ENCODE peak calls at places on chromosomes 16 and 17, in ten cellular contexts. C is CD4-positive, alpha-beta memory T cell; V is RWPE1; O is NCI-H2081; L is endothelial cell of umbilical vein; F is T-helper 17 cell; Z is NCI-H1105; S is anterior cingulate cortex; Q is stimulated activated CD4-positive, alpha-beta T cell treated with anti-CD3 and anti-CD28 coated beads, TNF-alpha, amount 100 ng/mL, for 48 hours; X is memory B cell. A is an unnamed sample.
A peak's percentile ranks its signal among the peaks of the same experiment; 100 is the strongest.

GRCh38 chr17:55265434-55266021 is 768 bp downstream of the HLF start:
- DNase-seq in O (no peak), X (no peak), Z (no peak), V (no peak), C (peak; percentile 20), L (no peak), Q (no peak), S (no peak), F (peak; percentile 10), A (no peak)

GRCh38 chr17:38440614-38441397 is 12.5 kb downstream of the ARHGAP23 start:
- DNase-seq in V (no peak), Q (no peak), F (no peak), S (no peak), L (no peak), X (no peak), C (no peak), O (no peak), Z (no peak), A (no peak)

GRCh38 chr17:31564883-31565297 is 173.4 kb downstream of the RAB11FIP4 start:
- DNase-seq in Z (no peak), C (no peak), L (no peak), Q (no peak), X (no peak), V (no peak), S (no peak), F (no peak), O (no peak), A (no peak)

GRCh38 chr17:81189670-81190530 is 23.9 kb upstream of the AATK start:
- DNase-seq in S (peak; percentile 4), V (no peak), F (no peak), X (no peak), C (no peak), O (no peak), Z (no peak), Q (no peak), L (no peak), A (no peak)

GRCh38 chr17:40608061-40608581 is 39.5 kb downstream of the SMARCE1 start:
- DNase-seq in C (peak; percentile 82), F (peak; percentile 34), Q (no peak), Z (no peak), L (no peak), O (no peak), X (no peak), S (no peak), V (no peak), A (no peak)

GRCh38 chr17:37339321-37339720 is 36.5 kb upstream of the C17orf78 start:
- DNase-seq in X (no peak), C (no peak), V (no peak), O (no peak), Q (no peak), F (no peak), L (peak; percentile 17), Z (no peak), S (no peak), A (no peak)

GRCh38 chr17:40373324-40373723 is 8.8 kb upstream of the GJD3 start:
- DNase-seq in S (no peak), V (no peak), O (no peak), F (no peak), L (no peak), Q (no peak), C (no peak), X (no peak), Z (no peak), A (no peak)

GRCh38 chr16:84933774-84934571 is 77.4 kb downstream of the ZDHHC7 start:
- DNase-seq in X (no peak), L (no peak), Z (no peak), C (no peak), F (no peak), Q (no peak), O (no peak), V (no peak), S (no peak), A (no peak)

GRCh38 chr17:80892900-80893603 is 98.6 kb upstream of the CHMP6 start:
- DNase-seq in Z (no peak), O (no peak), F (peak; percentile 33), V (peak; percentile 85), S (no peak), C (no peak), L (peak; percentile 36), X (no peak), Q (peak; percentile 57), A (no peak)

GRCh38 chr17:81676906-81677305 is 6.7 kb downstream of the ARL16 start:
- DNase-seq in X (no peak), C (no peak), O (no peak), V (no peak), Z (no peak), L (no peak), F (no peak), S (no peak), Q (no peak), A (no peak)

GRCh38 chr17:81287155-81287554 is 8.0 kb downstream of the SLC38A10 start:
- DNase-seq in Z (no peak), L (no peak), Q (no peak), X (no peak), F (no peak), S (no peak), V (no peak), O (no peak), C (no peak), A (no peak)

GRCh38 chr17:82983510-82984248 is 95.7 kb upstream of the METRNL start:
- DNase-seq in X (no peak), Z (no peak), F (no peak), S (no peak), Q (no peak), C (no peak), O (no peak), L (no peak), V (no peak), A (no peak)

GRCh38 chr16:3118846-3119245 is 6.5 kb downstream of the ZNF205 start:
- DNase-seq in C (no peak), L (no peak), Z (no peak), V (no peak), S (no peak), F (no peak), O (no peak), Q (no peak), X (no peak), A (no peak)

GRCh38 chr17:82330322-82331239 is 3.0 kb downstream of the SECTM1 start:
- DNase-seq in Q (no peak), X (no peak), L (peak; percentile 23), F (no peak), C (no peak), Z (peak; percentile 93), S (no peak), O (peak; percentile 88), V (peak; percentile 71), A (no peak)

GRCh38 chr16:16031401-16031800 is 82.0 kb downstream of the ABCC1 start:
- DNase-seq in O (no peak), Q (no peak), X (no peak), S (no peak), Z (no peak), C (no peak), L (no peak), F (no peak), V (no peak), A (no peak)

GRCh38 chr17:61253293-61253801 is 146.3 kb upstream of the TBX2 start:
- DNase-seq in Q (no peak), S (no peak), F (no peak), X (no peak), C (no peak), Z (no peak), V (no peak), O (no peak), L (no peak), A (no peak)

GRCh38 chr17:28372203-28372944 is 880 bp downstream of the SARM1 start:
- DNase-seq in S (no peak), Q (no peak), V (no peak), O (no peak), Z (no peak), C (no peak), X (no peak), L (peak; percentile 42), F (no peak), A (no peak)

GRCh38 chr16:86150646-86151371 is 251.8 kb downstream of the IRF8 start:
- DNase-seq in O (no peak), C (no peak), S (no peak), X (no peak), Z (no peak), V (no peak), L (no peak), F (no peak), Q (no peak), A (no peak)

GRCh38 chr16:15689290-15689689 is 39.2 kb downstream of the NDE1 start:
- DNase-seq in X (no peak), V (no peak), Z (no peak), O (no peak), F (no peak), S (no peak), L (no peak), C (no peak), Q (no peak), A (no peak)

GRCh38 chr17:29760279-29760721 is 137.6 kb upstream of the CORO6 start:
- DNase-seq in O (no peak), C (peak; percentile 74), Q (peak; percentile 27), L (peak; percentile 57), S (no peak), F (peak; percentile 22), Z (no peak), V (peak; percentile 7), X (peak; percentile 49), A (no peak)

GRCh38 chr16:58070585-58070984 is 45.0 kb downstream of the MMP15 start:
- DNase-seq in X (no peak), Z (no peak), S (no peak), O (no peak), F (no peak), L (no peak), Q (no peak), V (no peak), C (no peak), A (no peak)

GRCh38 chr17:27633312-27634025 is 2.5 kb downstream of the LGALS9 start:
- DNase-seq in Z (no peak), F (no peak), X (no peak), C (no peak), O (no peak), V (no peak), Q (no peak), L (peak; percentile 29), S (no peak), A (no peak)

GRCh38 chr17:75077490-75078096 is 10.2 kb upstream of the SLC16A5 start:
- DNase-seq in O (no peak), F (peak; percentile 31), S (peak; percentile 40), V (no peak), Q (no peak), L (peak; percentile 58), X (peak; percentile 48), C (peak; percentile 23), Z (no peak), A (no peak)

GRCh38 chr17:50668025-50668837 is 33.5 kb downstream of the ABCC3 start:
- DNase-seq in Z (no peak), S (no peak), V (peak; percentile 58), Q (no peak), O (no peak), C (no peak), F (no peak), L (peak; percentile 49), X (no peak), A (no peak)

GRCh38 chr16:73298562-73298961 is 250.6 kb upstream of the ZFHX3 start:
- DNase-seq in Q (no peak), F (no peak), V (no peak), S (no peak), O (no peak), C (no peak), Z (no peak), L (no peak), X (no peak), A (no peak)

GRCh38 chr17:263773-264172 is 82.3 kb upstream of the DOC2B start:
- DNase-seq in S (no peak), L (no peak), O (no peak), Q (no peak), Z (no peak), C (no peak), X (no peak), V (no peak), F (no peak), A (no peak)

GRCh38 chr17:51015145-51015558 is 105.5 kb downstream of the SPAG9 start:
- DNase-seq in V (no peak), C (no peak), F (no peak), L (peak; percentile 42), Z (no peak), X (no peak), S (no peak), Q (no peak), O (peak; percentile 83), A (peak; percentile 72)

GRCh38 chr17:42311240-42312034 is 23.1 kb downstream of the STAT5A start:
- DNase-seq in L (no peak), Q (no peak), C (no peak), X (no peak), S (no peak), O (no peak), F (no peak), V (no peak), Z (no peak), A (peak; percentile 84)

A was measured in AG09319.